ENCODE peak calls at places on chromosome 3, in ten cellular contexts. O is AG04450; S is CD8-positive, alpha-beta T cell; B is endodermal cell; Q is GM20000; G is PC-9; Z is heart right ventricle; C is foreskin fibroblast; D is left ventricle myocardium inferior; X is activated B cell treated with CpG ODN at 0.5 μM for 24 hours. P is an unnamed sample.

GRCh38 chr3:170740726-170741591 is 129.0 kb downstream of the RPL22L1 start:
- DNase-seq in O (no peak), S (no peak), B (no peak), Q (no peak), G (peak), Z (no peak), C (peak), D (peak), X (no peak), P (no peak)

GRCh38 chr3:51686512-51687215 is 15.6 kb downstream of the TEX264 start:
- DNase-seq in O (no peak), S (peak), B (no peak), Q (peak), G (no peak), Z (peak), C (peak), D (peak), X (peak), P (no peak)

GRCh38 chr3:151684104-151684503 is 49.6 kb upstream of the AADACL2 start:
- DNase-seq in O (no peak), S (no peak), B (no peak), Q (no peak), G (no peak), Z (no peak), C (no peak), D (no peak), X (no peak), P (no peak)

GRCh38 chr3:42827654-42828053 is 18.4 kb downstream of the ACKR2 start:
- DNase-seq in O (no peak), S (no peak), B (no peak), Q (no peak), G (peak), Z (no peak), C (no peak), D (no peak), X (no peak), P (no peak)

GRCh38 chr3:111517801-111518200 is 24.2 kb upstream of the CD96 start:
- DNase-seq in O (no peak), S (no peak), B (no peak), Q (no peak), G (no peak), Z (no peak), C (no peak), D (no peak), X (no peak), P (no peak)

GRCh38 chr3:135329479-135329878 is 534.4 kb downstream of the EPHB1 start:
- DNase-seq in O (no peak), S (no peak), B (no peak), Q (no peak), G (no peak), Z (peak), C (no peak), D (peak), X (no peak), P (no peak)

GRCh38 chr3:195236076-195236798 is 34.7 kb downstream of the XXYLT1 start:
- DNase-seq in O (no peak), S (no peak), B (peak), Q (no peak), G (no peak), Z (peak), C (no peak), D (no peak), X (peak), P (no peak)

GRCh38 chr3:156472150-156472549 is 82.8 kb downstream of the SSR3 start:
- DNase-seq in O (no peak), S (no peak), B (no peak), Q (peak), G (no peak), Z (no peak), C (no peak), D (no peak), X (no peak), P (no peak)

GRCh38 chr3:144301863-144302262 is 330.2 kb downstream of the DIPK2A start:
- DNase-seq in O (no peak), S (no peak), B (no peak), Q (no peak), G (no peak), Z (no peak), C (no peak), D (no peak), X (no peak), P (no peak)

GRCh38 chr3:69079269-69080159 is 651 bp downstream of the UBA3 start:
- DNase-seq in O (no peak), S (no peak), B (peak), Q (peak), G (peak), Z (no peak), C (peak), D (no peak), X (peak), P (peak)

GRCh38 chr3:12656850-12657249 is 7.1 kb downstream of the RAF1 start:
- DNase-seq in O (no peak), S (no peak), B (peak), Q (no peak), G (no peak), Z (no peak), C (no peak), D (no peak), X (no peak), P (no peak)

GRCh38 chr3:195154111-195154791 is 116.7 kb downstream of the XXYLT1 start:
- DNase-seq in O (no peak), S (no peak), B (peak), Q (no peak), G (no peak), Z (peak), C (peak), D (no peak), X (no peak), P (no peak)

GRCh38 chr3:136994772-136995516 is 37.2 kb downstream of the IL20RB start:
- DNase-seq in O (no peak), S (no peak), B (no peak), Q (no peak), G (peak), Z (peak), C (peak), D (peak), X (no peak), P (no peak)

GRCh38 chr3:146067048-146067447 is 93.9 kb downstream of the PLOD2 start:
- DNase-seq in O (peak), S (no peak), B (no peak), Q (no peak), G (peak), Z (no peak), C (peak), D (no peak), X (no peak), P (no peak)

GRCh38 chr3:106140471-106140870 is 271.7 kb upstream of the CBLB start:
- DNase-seq in O (no peak), S (no peak), B (no peak), Q (no peak), G (peak), Z (no peak), C (no peak), D (no peak), X (no peak), P (no peak)

GRCh38 chr3:161766301-161766700 is 269.7 kb downstream of the OTOL1 start:
- DNase-seq in O (no peak), S (no peak), B (no peak), Q (no peak), G (no peak), Z (no peak), C (no peak), D (no peak), X (no peak), P (no peak)

GRCh38 chr3:160686955-160687535 is 10.1 kb downstream of the ARL14 start:
- DNase-seq in O (no peak), S (no peak), B (no peak), Q (peak), G (no peak), Z (no peak), C (peak), D (no peak), X (no peak), P (no peak)

GRCh38 chr3:190432216-190432615 is 17.5 kb downstream of the TMEM207 start:
- DNase-seq in O (no peak), S (no peak), B (no peak), Q (no peak), G (no peak), Z (no peak), C (peak), D (no peak), X (no peak), P (no peak)

GRCh38 chr3:170179444-170179843 is 2.1 kb downstream of the PHC3 start:
- DNase-seq in O (no peak), S (no peak), B (no peak), Q (no peak), G (no peak), Z (no peak), C (no peak), D (no peak), X (no peak), P (no peak)

GRCh38 chr3:45551214-45552010 is 43.1 kb upstream of the LIMD1 start:
- DNase-seq in O (peak), S (no peak), B (peak), Q (no peak), G (peak), Z (peak), C (peak), D (peak), X (no peak), P (no peak)

GRCh38 chr3:171088984-171089754 is 62.6 kb upstream of the SLC2A2 start:
- DNase-seq in O (peak), S (no peak), B (no peak), Q (no peak), G (peak), Z (no peak), C (peak), D (no peak), X (no peak), P (no peak)

GRCh38 chr3:100210777-100211145 is 50.0 kb upstream of the TBC1D23 start:
- DNase-seq in O (peak), S (no peak), B (no peak), Q (peak), G (no peak), Z (peak), C (peak), D (no peak), X (no peak), P (no peak)

GRCh38 chr3:79651536-79652065 is 116.2 kb downstream of the ROBO1 start:
- DNase-seq in O (no peak), S (no peak), B (no peak), Q (no peak), G (no peak), Z (no peak), C (no peak), D (no peak), X (no peak), P (no peak)

GRCh38 chr3:184602406-184603155 is 41.0 kb downstream of the EPHB3 start:
- DNase-seq in O (no peak), S (no peak), B (peak), Q (no peak), G (peak), Z (no peak), C (no peak), D (no peak), X (no peak), P (no peak)

GRCh38 chr3:180804871-180805430 is 107.5 kb upstream of the FXR1 start:
- DNase-seq in O (no peak), S (no peak), B (peak), Q (no peak), G (no peak), Z (peak), C (no peak), D (no peak), X (no peak), P (no peak)

GRCh38 chr3:188230962-188231361 is 77.0 kb downstream of the LPP start:
- DNase-seq in O (no peak), S (no peak), B (no peak), Q (no peak), G (peak), Z (peak), C (peak), D (no peak), X (no peak), P (no peak)

GRCh38 chr3:141126661-141127343 is 75.7 kb downstream of the SPSB4 start:
- DNase-seq in O (no peak), S (no peak), B (no peak), Q (no peak), G (no peak), Z (no peak), C (no peak), D (no peak), X (no peak), P (no peak)

GRCh38 chr3:32399030-32399620 is 7.5 kb downstream of the CMTM7 start:
- DNase-seq in O (no peak), S (peak), B (no peak), Q (peak), G (no peak), Z (no peak), C (peak), D (no peak), X (no peak), P (no peak)

GRCh38 chr3:195809291-195809785 is 2.4 kb downstream of the MUC4 start:
- DNase-seq in O (no peak), S (no peak), B (peak), Q (no peak), G (no peak), Z (no peak), C (no peak), D (no peak), X (no peak), P (no peak)

GRCh38 chr3:194573680-194574437 is 59.4 kb downstream of the TMEM44 start:
- DNase-seq in O (no peak), S (peak), B (peak), Q (peak), G (no peak), Z (peak), C (peak), D (no peak), X (no peak), P (no peak)

GRCh38 chr3:154244644-154245043 is 79.6 kb downstream of the DHX36 start:
- DNase-seq in O (no peak), S (no peak), B (no peak), Q (no peak), G (no peak), Z (peak), C (peak), D (no peak), X (no peak), P (no peak)

GRCh38 chr3:77682162-77682561 is 642.3 kb downstream of the ROBO2 start:
- DNase-seq in O (no peak), S (no peak), B (no peak), Q (no peak), G (no peak), Z (no peak), C (no peak), D (no peak), X (no peak), P (no peak)

GRCh38 chr3:27462228-27462627 is 22.0 kb downstream of the SLC4A7 start:
- DNase-seq in O (no peak), S (no peak), B (no peak), Q (no peak), G (no peak), Z (no peak), C (no peak), D (no peak), X (no peak), P (no peak)

GRCh38 chr3:173529062-173529711 is 131.6 kb downstream of the NLGN1 start:
- DNase-seq in O (no peak), S (no peak), B (peak), Q (peak), G (peak), Z (no peak), C (peak), D (no peak), X (no peak), P (no peak)

GRCh38 chr3:161171639-161172552 is 49.2 kb upstream of the NMD3 start:
- DNase-seq in O (no peak), S (no peak), B (no peak), Q (no peak), G (no peak), Z (no peak), C (peak), D (no peak), X (no peak), P (no peak)

GRCh38 chr3:5238545-5238944 is 51.0 kb downstream of the EDEM1 start:
- DNase-seq in O (no peak), S (no peak), B (no peak), Q (no peak), G (no peak), Z (no peak), C (no peak), D (no peak), X (no peak), P (no peak)

GRCh38 chr3:178367817-178368617 is 168.2 kb upstream of the KCNMB2 start:
- DNase-seq in O (no peak), S (no peak), B (no peak), Q (no peak), G (no peak), Z (peak), C (no peak), D (no peak), X (no peak), P (no peak)

GRCh38 chr3:8891774-8892173 is 71.5 kb downstream of the RAD18 start:
- DNase-seq in O (no peak), S (no peak), B (no peak), Q (no peak), G (no peak), Z (no peak), C (no peak), D (no peak), X (no peak), P (no peak)

GRCh38 chr3:14411988-14412387 is 9.6 kb downstream of the SLC6A6 start:
- DNase-seq in O (no peak), S (no peak), B (peak), Q (no peak), G (no peak), Z (no peak), C (peak), D (no peak), X (no peak), P (no peak)
- TF ChIP-seq CTCF in O (peak), S (no peak), B (peak), Q (no peak), G (no peak), Z (no peak), C (no peak), D (no peak), X (no peak), P (peak)

DNA sequence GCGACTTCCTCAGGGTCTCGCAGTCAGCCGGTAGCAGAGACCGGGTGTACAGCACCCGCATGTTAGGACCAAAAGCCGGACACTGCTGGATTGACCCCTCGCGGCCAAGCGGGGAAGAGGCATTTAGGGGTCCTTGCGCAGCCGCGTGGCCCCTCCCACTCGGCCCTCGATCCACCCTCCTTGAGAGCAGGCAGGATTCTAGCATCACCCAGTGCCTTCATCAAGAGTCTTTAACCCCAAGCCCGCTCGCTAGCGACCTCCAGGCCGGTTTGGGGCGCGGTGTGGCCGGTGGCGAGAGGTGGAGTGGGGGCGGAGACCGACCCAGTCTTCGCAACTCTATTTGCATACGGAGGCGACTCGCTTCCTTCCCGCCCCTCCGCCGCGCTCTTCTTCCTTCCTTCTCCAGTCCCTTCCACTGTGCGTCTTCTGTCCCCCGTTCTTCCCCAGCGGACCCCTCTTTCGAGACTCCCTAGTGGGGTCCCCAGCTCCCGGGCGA is at the start of gene ST6GAL1:
- DNase-seq in O (no peak), S (peak), B (peak), Q (peak), G (peak), Z (peak), C (peak), D (peak), X (peak), P (peak)
- TF ChIP-seq CTCF in O (peak), S (no peak), B (peak), Q (peak), G (peak), Z (peak), C (peak), D (peak), X (no peak), P (peak)

DNA sequence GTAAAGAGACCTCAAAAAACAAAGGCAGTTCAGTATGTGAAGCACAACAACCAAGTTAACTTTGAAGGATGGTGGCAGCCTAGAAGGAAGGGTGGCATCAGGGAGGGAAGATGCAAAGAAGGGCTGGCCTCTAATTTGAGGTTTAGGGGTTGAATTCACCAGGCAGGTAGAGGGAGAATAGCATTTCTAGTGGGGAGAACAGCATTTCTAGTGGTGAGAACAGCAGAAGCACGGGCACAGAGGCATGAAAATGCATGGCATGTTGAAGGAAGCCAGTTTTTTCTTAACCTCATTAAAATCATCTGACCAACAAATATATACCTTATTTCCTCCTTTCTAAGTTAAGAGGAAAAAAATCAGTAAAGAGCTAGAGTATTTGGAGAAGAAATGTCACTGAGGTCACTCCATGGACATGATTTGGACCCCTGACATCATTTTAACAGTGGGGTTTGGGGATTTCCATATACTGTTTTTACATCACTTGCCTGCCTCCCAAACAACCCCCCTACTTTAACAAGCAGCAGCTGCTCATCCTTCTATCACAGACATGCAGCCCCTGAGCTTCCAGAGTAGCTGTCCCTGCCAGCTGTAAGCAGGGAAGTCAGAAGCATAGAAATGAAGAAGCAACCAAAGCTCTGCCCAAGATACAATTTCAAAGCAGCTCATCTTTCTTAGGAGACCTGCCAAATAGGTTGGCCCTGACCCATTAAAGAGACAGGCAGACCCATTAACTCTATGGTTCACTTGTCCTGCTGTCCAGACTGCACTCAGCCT is 2.4 kb upstream of the POPDC2 start:
- DNase-seq in O (no peak), S (no peak), B (no peak), Q (no peak), G (no peak), Z (no peak), C (peak), D (no peak), X (no peak), P (no peak)
- TF ChIP-seq CTCF in O (peak), S (no peak), B (peak), Q (no peak), G (no peak), Z (no peak), C (no peak), D (peak), X (no peak), P (no peak)

GRCh38 chr3:33919312-33919711 is 120.9 kb downstream of the PDCD6IP start:
- DNase-seq in O (no peak), S (no peak), B (peak), Q (no peak), G (no peak), Z (no peak), C (no peak), D (no peak), X (no peak), P (no peak)

GRCh38 chr3:33919721-33920120 is 121.3 kb downstream of the PDCD6IP start:
- DNase-seq in O (no peak), S (no peak), B (peak), Q (no peak), G (no peak), Z (no peak), C (no peak), D (no peak), X (no peak), P (no peak)

GRCh38 chr3:33914731-33915389 is 116.4 kb downstream of the PDCD6IP start:
- DNase-seq in O (no peak), S (no peak), B (no peak), Q (no peak), G (no peak), Z (no peak), C (no peak), D (no peak), X (no peak), P (no peak)

GRCh38 chr3:33918357-33918756 is 119.9 kb downstream of the PDCD6IP start:
- DNase-seq in O (no peak), S (no peak), B (no peak), Q (no peak), G (no peak), Z (no peak), C (no peak), D (no peak), X (no peak), P (no peak)

DNA sequence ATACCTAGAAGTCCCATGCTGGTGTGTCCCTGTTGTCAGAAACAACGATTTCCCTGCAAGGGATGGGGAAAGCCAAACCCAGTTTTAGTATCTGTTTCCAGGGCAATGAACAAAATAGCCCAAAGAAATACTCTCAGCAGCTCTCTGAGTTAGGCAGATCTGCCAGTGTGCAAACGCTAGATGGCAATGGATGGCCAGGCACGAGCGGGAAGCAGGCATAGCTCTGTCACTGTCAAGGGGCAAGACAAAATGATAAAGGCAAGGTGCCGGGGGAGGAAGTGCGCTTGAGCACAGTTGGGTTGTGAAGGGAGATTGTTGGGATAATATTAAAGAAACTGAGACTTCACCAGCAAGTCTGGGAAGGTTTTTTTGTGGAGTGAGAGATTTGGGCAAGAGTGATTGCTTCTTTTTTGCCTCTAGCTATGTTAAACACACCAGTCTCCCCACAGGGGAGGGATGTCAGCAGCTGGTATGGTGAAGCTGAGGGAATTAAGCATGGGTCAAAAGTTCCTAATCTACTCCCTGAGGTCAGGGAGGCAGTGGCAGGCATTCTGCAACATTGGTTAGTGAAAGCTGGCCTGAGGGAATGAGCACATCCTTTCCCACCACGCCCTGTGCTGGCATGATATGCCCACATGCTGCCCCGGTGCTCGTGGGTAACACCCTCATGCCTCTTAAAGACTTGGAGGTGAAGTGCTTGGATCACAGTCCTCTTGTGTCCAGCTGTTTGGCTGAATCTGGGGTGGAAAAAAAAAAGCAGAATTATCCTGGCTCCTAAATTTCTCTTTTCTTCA is 117.6 kb downstream of the PDCD6IP start:
- DNase-seq in O (no peak), S (no peak), B (peak), Q (peak), G (no peak), Z (peak), C (peak), D (no peak), X (no peak), P (no peak)
- TF ChIP-seq CTCF in O (peak), S (no peak), B (peak), Q (no peak), G (peak), Z (peak), C (peak), D (peak), X (no peak), P (no peak)